ENCODE peak calls at places on chromosomes 3 and 15, in seven cellular contexts. Y is nephron progenitor cell; N is HuH-7; S is GM23248; Z is activated CD8-positive, alpha-beta memory T cell treated with anti-CD3 and anti-CD28 coated beads, Interleukin-2, amount 50 U/mL, for 48 hours; Q is IMR-90; R is midbrain. U is an unnamed sample.

GRCh38 chr3:138348107-138348949 is at the start of gene MRAS:
- DNase-seq in S (peak), Q (peak), Y (peak), Z (peak), R (peak), N (peak), U (peak)

GRCh38 chr15:66842710-66843441 is 140.8 kb downstream of the SMAD6 start:
- DNase-seq in Z (no peak), Y (peak), S (peak), N (peak), Q (peak), R (peak), U (no peak)

GRCh38 chr3:184738982-184739381 is 27.1 kb upstream of the MAGEF1 start:
- DNase-seq in Y (no peak), R (no peak), Z (no peak), Q (no peak), S (no peak), N (no peak), U (no peak)

GRCh38 chr15:96551196-96551595 is 220.7 kb downstream of the NR2F2 start:
- DNase-seq in N (no peak), Q (no peak), Z (no peak), S (peak), Y (no peak), R (no peak), U (no peak)

GRCh38 chr3:4271834-4272233 is 31.3 kb upstream of the SETMAR start:
- DNase-seq in Q (peak), Y (peak), Z (no peak), R (peak), S (peak), N (peak), U (peak)

GRCh38 chr15:58003810-58004209 is 61.7 kb downstream of the ALDH1A2 start:
- DNase-seq in R (no peak), Z (no peak), S (no peak), Y (no peak), N (no peak), Q (no peak), U (no peak)

GRCh38 chr15:51227967-51228783 is 110.2 kb downstream of the CYP19A1 start:
- DNase-seq in R (no peak), Z (no peak), Y (no peak), Q (peak), N (no peak), S (peak), U (peak)

GRCh38 chr3:146161725-146162047 is 702 bp upstream of the PLOD2 start:
- DNase-seq in Q (peak), N (peak), S (peak), Y (peak), Z (no peak), R (no peak), U (peak)

GRCh38 chr3:193782280-193782654 is 189.3 kb downstream of the OPA1 start:
- DNase-seq in Q (no peak), Y (peak), S (no peak), N (no peak), Z (no peak), R (no peak), U (no peak)

GRCh38 chr15:80034633-80035032 is 24.8 kb upstream of the ZFAND6 start:
- DNase-seq in Y (no peak), Z (peak), N (no peak), R (no peak), Q (no peak), S (no peak), U (no peak)

GRCh38 chr3:28241221-28242160 is at the start of gene CMC1:
- DNase-seq in N (peak), Z (peak), Q (peak), Y (peak), S (peak), R (peak), U (peak)

GRCh38 chr3:127324913-127325629 is 37.2 kb upstream of the PRR20G start:
- DNase-seq in Y (no peak), S (no peak), Q (no peak), Z (no peak), R (no peak), N (no peak), U (no peak)

GRCh38 chr3:67646586-67647234 is 7.7 kb downstream of the SUCLG2 start:
- DNase-seq in Z (no peak), Q (peak), S (no peak), R (no peak), Y (no peak), N (no peak), U (no peak)

GRCh38 chr3:115986555-115987207 is 363.4 kb downstream of the GAP43 start:
- DNase-seq in S (peak), N (peak), R (no peak), Q (peak), Z (no peak), Y (no peak), U (no peak)

GRCh38 chr15:35697549-35698299 is 151.8 kb upstream of the DPH6 start:
- DNase-seq in N (no peak), Q (peak), Y (no peak), S (peak), Z (no peak), R (no peak), U (no peak)

GRCh38 chr3:189458536-189458935 is 172.7 kb upstream of the TP63 start:
- DNase-seq in Q (no peak), S (no peak), Y (no peak), R (no peak), Z (no peak), N (peak), U (no peak)

GRCh38 chr3:38763569-38763968 is 52.4 kb downstream of the SCN10A start:
- DNase-seq in Z (no peak), Y (no peak), N (no peak), R (no peak), Q (no peak), S (no peak), U (no peak)

GRCh38 chr3:84960994-84961393 is 2.2 kb downstream of the CADM2 start:
- DNase-seq in S (no peak), Z (no peak), R (peak), Q (no peak), N (no peak), Y (no peak), U (no peak)

GRCh38 chr3:54518011-54518675 is 395.8 kb downstream of the CACNA2D3 start:
- DNase-seq in Z (no peak), S (no peak), N (no peak), Q (no peak), R (no peak), Y (no peak), U (no peak)

GRCh38 chr3:37909067-37909911 is 47.6 kb downstream of the CTDSPL start:
- DNase-seq in N (no peak), Y (no peak), Q (peak), S (peak), Z (no peak), R (no peak), U (no peak)

GRCh38 chr3:126129408-126129891 is 45.5 kb upstream of the SLC41A3 start:
- DNase-seq in N (no peak), Y (peak), S (peak), Q (peak), Z (peak), R (no peak), U (no peak)

GRCh38 chr15:49135893-49136292 is 19.5 kb downstream of the COPS2 start:
- DNase-seq in Z (no peak), Y (no peak), R (no peak), N (no peak), Q (peak), S (peak), U (no peak)

GRCh38 chr15:97563516-97563915 is 397.0 kb upstream of the ARRDC4 start:
- DNase-seq in N (no peak), Y (no peak), Q (no peak), R (no peak), Z (no peak), S (no peak), U (no peak)

GRCh38 chr3:57856675-57857074 is 100.6 kb downstream of the SLMAP start:
- DNase-seq in N (no peak), Z (no peak), Q (peak), R (no peak), Y (no peak), S (peak), U (no peak)

GRCh38 chr3:73546961-73547360 is 77.8 kb downstream of the PDZRN3 start:
- DNase-seq in R (no peak), Q (peak), Y (no peak), Z (no peak), S (peak), N (no peak), U (no peak)

U was measured in putamen.